ENCODE peak calls at places on chromosome 19, in nine cellular contexts. L, S, U, V, Z, G, M, J and T are unnamed samples.

GRCh38 chr19:52898101-52898500 is 666 bp upstream of the ZNF320 start:
- DNase-seq in L (no peak), S (no peak), U (no peak), V (no peak), Z (no peak), G (no peak), M (no peak), J (no peak), T (no peak)

GRCh38 chr19:7982103-7982502 is 23.3 kb downstream of the ELAVL1 start:
- DNase-seq in L (no peak), S (no peak), U (no peak), V (no peak), Z (no peak), G (no peak), M (no peak), J (no peak), T (no peak)

GRCh38 chr19:35671818-35672217 is 5.5 kb downstream of the UPK1A start:
- DNase-seq in L (no peak), S (no peak), U (no peak), V (no peak), Z (no peak), G (no peak), M (no peak), J (no peak), T (no peak)

GRCh38 chr19:50870417-50871089 is 2.7 kb upstream of the KLK2 start:
- DNase-seq in L (no peak), S (no peak), U (no peak), V (peak), Z (no peak), G (no peak), M (no peak), J (no peak), T (peak)

GRCh38 chr19:49142866-49143335 is 12.3 kb downstream of the HRC start:
- DNase-seq in L (no peak), S (peak), U (peak), V (peak), Z (peak), G (no peak), M (no peak), J (peak), T (no peak)

GRCh38 chr19:38793186-38793585 is 4.2 kb downstream of the LGALS7B start:
- DNase-seq in L (peak), S (no peak), U (no peak), V (no peak), Z (peak), G (no peak), M (no peak), J (peak), T (no peak)

GRCh38 chr19:21084343-21084742 is 2.3 kb downstream of the ZNF714 start:
- DNase-seq in L (no peak), S (no peak), U (peak), V (no peak), Z (peak), G (no peak), M (no peak), J (peak), T (no peak)

GRCh38 chr19:3983936-3984583 is 1.2 kb downstream of the EEF2 start:
- DNase-seq in L (no peak), S (no peak), U (peak), V (no peak), Z (no peak), G (no peak), M (no peak), J (no peak), T (peak)

GRCh38 chr19:7417671-7418324 is 69.1 kb downstream of the ARHGEF18 start:
- DNase-seq in L (no peak), S (no peak), U (peak), V (no peak), Z (peak), G (no peak), M (no peak), J (no peak), T (no peak)

GRCh38 chr19:1211494-1212234 is 6.1 kb downstream of the STK11 start:
- DNase-seq in L (no peak), S (no peak), U (no peak), V (no peak), Z (no peak), G (no peak), M (no peak), J (no peak), T (no peak)

GRCh38 chr19:33558846-33559245 is 37.3 kb upstream of the PEPD start:
- DNase-seq in L (no peak), S (no peak), U (no peak), V (no peak), Z (no peak), G (no peak), M (no peak), J (no peak), T (no peak)